ENCODE peak calls at places on chromosomes 7 and 10, in six cellular contexts. R is Peyer's patch; I is fibroblast of pulmonary artery; Y is astrocyte of the cerebellum; Q is CD8-positive, alpha-beta T cell; L is dorsolateral prefrontal cortex. V is an unnamed sample.

GRCh38 chr10:35933940-35934636 is 292.0 kb upstream of the FZD8 start:
- DNase-seq in R (no peak), I (no peak), Y (no peak), Q (no peak), L (no peak), V (no peak)

GRCh38 chr7:148290451-148291005 is 300.0 kb upstream of the C7orf33 start:
- DNase-seq in R (no peak), I (no peak), Y (no peak), Q (no peak), L (no peak), V (no peak)

GRCh38 chr7:7565746-7566650 is 686 bp upstream of the MIOS start:
- DNase-seq in R (peak), I (no peak), Y (no peak), Q (peak), L (no peak), V (no peak)

GRCh38 chr7:16040381-16040780 is 353.9 kb upstream of the MEOX2 start:
- DNase-seq in R (no peak), I (no peak), Y (no peak), Q (no peak), L (no peak), V (no peak)

GRCh38 chr10:61272781-61273180 is 180.4 kb downstream of the TMEM26 start:
- DNase-seq in R (no peak), I (no peak), Y (no peak), Q (no peak), L (no peak), V (no peak)

GRCh38 chr10:28533315-28533564 is 322 bp downstream of the WAC start:
- DNase-seq in R (no peak), I (no peak), Y (no peak), Q (no peak), L (no peak), V (no peak)

GRCh38 chr10:66555061-66555460 is 370.8 kb upstream of the LRRTM3 start:
- DNase-seq in R (no peak), I (peak), Y (peak), Q (no peak), L (no peak), V (no peak)

GRCh38 chr10:124225468-124226270 is 132.3 kb upstream of the CHST15 start:
- DNase-seq in R (no peak), I (no peak), Y (no peak), Q (no peak), L (no peak), V (peak)

GRCh38 chr7:142441074-142441403 is 183.2 kb upstream of the PRSS58 start:
- DNase-seq in R (no peak), I (no peak), Y (no peak), Q (no peak), L (no peak), V (no peak)

GRCh38 chr7:135367114-135367513 is 133.5 kb downstream of the STRA8 start:
- DNase-seq in R (no peak), I (no peak), Y (no peak), Q (no peak), L (no peak), V (no peak)

GRCh38 chr10:65497837-65498236 is 1428.0 kb upstream of the LRRTM3 start:
- DNase-seq in R (no peak), I (no peak), Y (no peak), Q (no peak), L (no peak), V (no peak)

GRCh38 chr10:73060173-73060572 is 36.5 kb downstream of the P4HA1 start:
- DNase-seq in R (no peak), I (no peak), Y (no peak), Q (no peak), L (no peak), V (no peak)

GRCh38 chr10:73065441-73065840 is 31.2 kb downstream of the P4HA1 start:
- DNase-seq in R (no peak), I (no peak), Y (no peak), Q (no peak), L (no peak), V (no peak)

GRCh38 chr10:73058057-73058591 is 38.5 kb downstream of the P4HA1 start:
- DNase-seq in R (no peak), I (no peak), Y (no peak), Q (no peak), L (no peak), V (no peak)

GRCh38 chr10:73060738-73061635 is 35.7 kb downstream of the P4HA1 start:
- DNase-seq in R (no peak), I (peak), Y (no peak), Q (no peak), L (no peak), V (no peak)

GRCh38 chr10:73061743-73062142 is 34.9 kb downstream of the P4HA1 start:
- DNase-seq in R (no peak), I (no peak), Y (no peak), Q (no peak), L (no peak), V (no peak)
- TF ChIP-seq CTCF in R (no peak), I (no peak), Y (no peak), Q (no peak), L (no peak), V (no peak)

GRCh38 chr10:132001238-132001977 is 19.7 kb upstream of the BNIP3 start:
- DNase-seq in R (no peak), I (peak), Y (no peak), Q (no peak), L (no peak), V (no peak)
- TF ChIP-seq CTCF in R (no peak), I (peak), Y (no peak), Q (no peak), L (no peak), V (no peak)

GRCh38 chr7:114217026-114217425 is 197.6 kb upstream of the FOXP2 start:
- DNase-seq in R (no peak), I (no peak), Y (no peak), Q (no peak), L (no peak), V (no peak)
- TF ChIP-seq CTCF in R (no peak), I (no peak), Y (no peak), Q (no peak), L (no peak), V (no peak)

GRCh38 chr7:106057204-106057961 is 54.7 kb downstream of the SYPL1 start:
- DNase-seq in R (no peak), I (no peak), Y (no peak), Q (no peak), L (no peak), V (no peak)
- TF ChIP-seq CTCF in R (no peak), I (no peak), Y (no peak), Q (no peak), L (no peak), V (no peak)

GRCh38 chr10:80739328-80739727 is 201.6 kb downstream of the SH2D4B start:
- DNase-seq in R (no peak), I (no peak), Y (no peak), Q (no peak), L (no peak), V (no peak)
- TF ChIP-seq CTCF in R (no peak), I (no peak), Y (no peak), Q (no peak), L (no peak), V (no peak)

DNA sequence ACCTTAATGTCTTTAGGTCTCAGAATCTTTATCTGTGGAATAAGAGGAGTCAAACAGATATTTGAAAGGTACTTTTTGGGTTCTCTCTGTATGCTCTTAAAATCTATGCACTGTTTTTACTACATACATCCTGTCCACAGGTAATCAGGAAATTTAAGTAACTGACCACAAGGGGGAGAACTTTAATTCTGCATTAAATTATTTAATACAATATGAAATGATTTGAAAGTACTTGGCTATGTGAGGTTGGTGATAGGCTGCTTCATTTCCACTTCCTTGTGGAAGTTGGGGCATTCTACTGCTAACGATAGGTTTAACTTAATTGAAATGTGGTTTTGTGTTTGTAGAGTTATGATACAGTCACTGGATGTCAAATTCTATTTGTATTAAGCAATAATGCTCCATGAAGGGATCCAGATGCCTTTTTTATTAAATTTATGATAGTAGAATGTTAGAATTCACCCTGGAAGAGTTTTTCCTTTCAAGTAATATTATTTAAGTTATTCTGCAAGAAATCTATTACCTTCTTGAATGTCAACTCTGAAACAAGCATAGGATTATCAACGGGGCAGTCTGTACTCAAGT is 6.0 kb downstream of the TEX47 start:
- DNase-seq in R (no peak), I (peak), Y (peak), Q (no peak), L (no peak), V (no peak)
- TF ChIP-seq CTCF in R (peak), I (peak), Y (peak), Q (peak), L (peak), V (no peak)

V was measured in natural killer cell.